ENCODE peak calls at places on chromosomes 3 and 15, in eight cellular contexts. I, M, X, F, U, G, O and V are unnamed samples.

GRCh38 chr3:183698318-183698731 is 728 bp downstream of the YEATS2 start:
- DNase-seq in I (no peak), M (peak), X (no peak), F (no peak), U (peak), G (peak), O (peak), V (no peak)

GRCh38 chr15:57444877-57445513 is 68.7 kb downstream of the CGNL1 start:
- DNase-seq in I (no peak), M (no peak), X (no peak), F (no peak), U (no peak), G (no peak), O (no peak), V (no peak)

GRCh38 chr3:170425491-170426239 is 7.0 kb downstream of the CLDN11 start:
- DNase-seq in I (no peak), M (peak), X (no peak), F (no peak), U (no peak), G (no peak), O (no peak), V (no peak)

GRCh38 chr15:41695750-41696436 is 35.7 kb downstream of the MGA start:
- DNase-seq in I (no peak), M (peak), X (no peak), F (no peak), U (peak), G (no peak), O (no peak), V (no peak)

GRCh38 chr15:74525946-74526345 is 15.1 kb upstream of the ARID3B start:
- DNase-seq in I (no peak), M (no peak), X (no peak), F (no peak), U (no peak), G (no peak), O (no peak), V (no peak)

GRCh38 chr3:15781637-15782402 is 16.0 kb downstream of the ANKRD28 start:
- DNase-seq in I (no peak), M (no peak), X (no peak), F (no peak), U (no peak), G (no peak), O (no peak), V (no peak)

GRCh38 chr3:160221019-160221418 is 4.2 kb upstream of the C3orf80 start:
- DNase-seq in I (no peak), M (no peak), X (no peak), F (no peak), U (no peak), G (no peak), O (no peak), V (no peak)

GRCh38 chr3:112734171-112734570 is 93.2 kb upstream of the CCDC80 start:
- DNase-seq in I (no peak), M (no peak), X (no peak), F (no peak), U (no peak), G (no peak), O (no peak), V (no peak)

GRCh38 chr3:136802481-136802996 is 16.4 kb upstream of the SLC35G2 start:
- DNase-seq in I (no peak), M (no peak), X (no peak), F (no peak), U (peak), G (peak), O (no peak), V (no peak)

GRCh38 chr3:55341502-55342031 is 145.5 kb downstream of the WNT5A start:
- DNase-seq in I (peak), M (no peak), X (no peak), F (no peak), U (no peak), G (no peak), O (no peak), V (no peak)

GRCh38 chr3:142609136-142609535 is 12.9 kb downstream of the PLS1 start:
- DNase-seq in I (no peak), M (no peak), X (no peak), F (no peak), U (no peak), G (no peak), O (no peak), V (no peak)

GRCh38 chr15:92617197-92618037 is 38.2 kb downstream of the FAM174B start:
- DNase-seq in I (peak), M (no peak), X (peak), F (peak), U (peak), G (peak), O (peak), V (no peak)

GRCh38 chr15:92059036-92059970 is 205.8 kb downstream of the SLCO3A1 start:
- DNase-seq in I (no peak), M (no peak), X (no peak), F (no peak), U (no peak), G (no peak), O (no peak), V (no peak)

GRCh38 chr15:86328658-86329057 is 249.0 kb downstream of the AGBL1 start:
- DNase-seq in I (no peak), M (no peak), X (no peak), F (no peak), U (no peak), G (no peak), O (no peak), V (no peak)

GRCh38 chr3:81910244-81910852 is 148.9 kb upstream of the GBE1 start:
- DNase-seq in I (no peak), M (peak), X (no peak), F (no peak), U (peak), G (no peak), O (no peak), V (no peak)

GRCh38 chr15:61344293-61344692 is 115.2 kb upstream of the RORA start:
- DNase-seq in I (no peak), M (no peak), X (no peak), F (no peak), U (no peak), G (no peak), O (no peak), V (no peak)

GRCh38 chr3:94412966-94413720 is 350.3 kb downstream of the NSUN3 start:
- DNase-seq in I (no peak), M (peak), X (no peak), F (no peak), U (no peak), G (no peak), O (no peak), V (no peak)

GRCh38 chr15:78974272-78974918 is 29.5 kb upstream of the CTSH start:
- DNase-seq in I (no peak), M (no peak), X (no peak), F (no peak), U (no peak), G (no peak), O (no peak), V (no peak)

GRCh38 chr3:74491874-74492273 is 122.6 kb downstream of the CNTN3 start:
- DNase-seq in I (no peak), M (no peak), X (no peak), F (no peak), U (no peak), G (no peak), O (no peak), V (no peak)

GRCh38 chr15:67506775-67507747 is 13.9 kb upstream of the C15orf61 start:
- DNase-seq in I (no peak), M (no peak), X (no peak), F (no peak), U (no peak), G (no peak), O (no peak), V (no peak)

GRCh38 chr3:114597012-114597411 is 303.2 kb downstream of the TIGIT start:
- DNase-seq in I (no peak), M (peak), X (no peak), F (no peak), U (no peak), G (no peak), O (no peak), V (no peak)
- TF ChIP-seq CTCF in I (peak), M (peak), X (peak), F (no peak), U (no peak), G (no peak), O (no peak), V (peak)

GRCh38 chr15:84784262-84784661 is 32.9 kb upstream of the ALPK3 start:
- DNase-seq in I (no peak), M (no peak), X (no peak), F (no peak), U (no peak), G (no peak), O (no peak), V (no peak)

GRCh38 chr15:84785053-84785452 is 32.1 kb upstream of the ALPK3 start:
- DNase-seq in I (no peak), M (no peak), X (no peak), F (no peak), U (no peak), G (no peak), O (no peak), V (no peak)

GRCh38 chr15:84782346-84782745 is 34.0 kb downstream of the ZNF592 start:
- DNase-seq in I (no peak), M (no peak), X (no peak), F (no peak), U (no peak), G (no peak), O (no peak), V (no peak)

GRCh38 chr15:84781505-84781904 is 33.1 kb downstream of the ZNF592 start:
- DNase-seq in I (no peak), M (no peak), X (no peak), F (no peak), U (no peak), G (no peak), O (no peak), V (no peak)

GRCh38 chr15:84783493-84784251 is 33.5 kb upstream of the ALPK3 start:
- DNase-seq in I (no peak), M (peak), X (no peak), F (no peak), U (no peak), G (no peak), O (no peak), V (no peak)
- TF ChIP-seq CTCF in I (no peak), M (peak), X (no peak), F (no peak), U (no peak), G (no peak), O (no peak), V (no peak)

DNA sequence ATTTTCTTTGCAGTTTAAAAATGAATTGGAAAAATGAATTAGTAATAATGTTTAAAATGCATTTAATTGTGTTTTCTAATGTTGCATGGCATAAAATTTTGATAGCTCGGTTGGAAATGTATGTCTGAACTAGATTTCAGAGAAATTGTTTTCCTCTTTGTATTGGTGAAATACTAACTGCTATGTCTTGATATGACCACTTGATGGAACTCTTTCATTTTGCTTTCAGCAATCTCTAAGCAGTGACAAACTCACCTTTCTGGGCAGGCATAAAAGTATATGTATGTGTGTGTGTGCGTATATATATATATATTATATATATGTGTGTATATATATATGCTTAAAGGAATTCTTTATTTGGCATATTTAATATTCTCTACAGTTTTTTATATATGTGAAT is 239.3 kb upstream of the ZNF717 start:
- DNase-seq in I (no peak), M (peak), X (no peak), F (no peak), U (no peak), G (no peak), O (no peak), V (no peak)
- TF ChIP-seq CTCF in I (peak), M (peak), X (peak), F (peak), U (no peak), G (no peak), O (peak), V (peak)

GRCh38 chr15:77497108-77497737 is 76.5 kb downstream of the HMG20A start:
- DNase-seq in I (no peak), M (no peak), X (no peak), F (peak), U (no peak), G (no peak), O (no peak), V (peak)
- TF ChIP-seq CTCF in I (no peak), M (no peak), X (peak), F (peak), U (no peak), G (no peak), O (no peak), V (no peak)

GRCh38 chr3:23686535-23686934 is 119.2 kb upstream of the UBE2E1 start:
- DNase-seq in I (no peak), M (no peak), X (no peak), F (no peak), U (no peak), G (no peak), O (no peak), V (no peak)

GRCh38 chr3:23682646-23683045 is 123.1 kb upstream of the UBE2E1 start:
- DNase-seq in I (no peak), M (no peak), X (no peak), F (no peak), U (no peak), G (no peak), O (no peak), V (no peak)

GRCh38 chr3:23691343-23691895 is 114.3 kb upstream of the UBE2E1 start:
- DNase-seq in I (no peak), M (no peak), X (no peak), F (no peak), U (no peak), G (no peak), O (no peak), V (no peak)

DNA sequence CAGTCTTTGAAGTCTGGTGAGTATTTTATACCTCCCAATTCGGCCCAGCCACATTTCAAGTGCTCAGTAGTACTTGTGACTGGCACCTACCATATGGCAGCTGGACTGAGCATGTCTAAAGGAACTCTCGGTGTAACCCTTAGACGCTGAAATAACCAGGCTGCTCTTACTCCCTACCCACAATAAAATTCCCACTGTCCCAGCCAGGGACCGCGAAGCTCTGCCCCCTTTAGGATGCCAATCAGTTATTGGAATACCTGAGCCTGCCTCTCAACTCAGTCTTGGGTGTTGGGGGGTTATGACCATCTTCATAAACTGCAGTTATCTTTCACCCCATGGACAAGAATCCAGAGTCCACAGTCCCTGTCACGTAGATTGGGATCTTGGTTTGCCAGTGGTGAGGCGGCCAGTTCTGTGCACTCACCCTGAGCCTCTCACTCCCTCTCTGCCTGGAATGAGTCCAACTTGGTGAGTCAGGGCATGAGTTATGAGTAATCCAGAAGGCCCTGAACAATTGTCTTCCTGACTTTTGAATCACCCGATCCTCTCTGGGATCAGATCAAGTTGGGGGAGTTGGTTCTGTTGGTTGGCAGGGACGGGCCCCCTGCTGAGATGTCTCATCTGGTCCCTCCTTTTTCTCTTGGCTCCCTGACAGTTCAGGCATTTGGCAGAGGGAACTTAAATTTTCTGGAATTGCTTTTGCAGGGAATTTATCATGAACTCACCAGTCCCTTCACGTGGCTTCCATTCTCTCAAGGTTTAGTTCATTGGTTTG is 120.1 kb upstream of the UBE2E1 start:
- DNase-seq in I (peak), M (peak), X (peak), F (no peak), U (peak), G (peak), O (peak), V (peak)
- TF ChIP-seq CTCF in I (no peak), M (no peak), X (no peak), F (no peak), U (no peak), G (no peak), O (no peak), V (no peak)

DNA sequence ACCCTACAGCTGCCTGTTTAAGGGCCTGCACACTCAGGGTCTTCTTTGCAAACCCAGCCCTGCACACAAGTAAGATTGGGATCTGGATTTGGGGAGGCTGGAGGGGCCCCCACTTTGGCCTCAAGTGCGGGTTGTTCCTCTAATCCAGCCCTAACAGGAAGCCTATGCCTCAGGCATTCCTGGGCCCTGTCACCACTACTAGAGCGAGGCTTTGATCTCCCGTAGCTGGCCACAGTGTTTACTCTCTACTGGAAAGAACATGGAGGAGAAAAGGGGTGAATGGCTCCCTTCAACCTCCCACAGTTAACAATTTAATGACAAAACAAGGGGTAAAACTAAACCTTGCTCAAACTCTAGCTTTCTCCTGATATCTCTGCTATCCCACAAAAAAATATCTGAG is 48.4 kb downstream of the DZIP1L start:
- DNase-seq in I (no peak), M (no peak), X (no peak), F (no peak), U (no peak), G (no peak), O (no peak), V (no peak)
- TF ChIP-seq CTCF in I (no peak), M (no peak), X (no peak), F (no peak), U (no peak), G (no peak), O (no peak), V (no peak)

DNA sequence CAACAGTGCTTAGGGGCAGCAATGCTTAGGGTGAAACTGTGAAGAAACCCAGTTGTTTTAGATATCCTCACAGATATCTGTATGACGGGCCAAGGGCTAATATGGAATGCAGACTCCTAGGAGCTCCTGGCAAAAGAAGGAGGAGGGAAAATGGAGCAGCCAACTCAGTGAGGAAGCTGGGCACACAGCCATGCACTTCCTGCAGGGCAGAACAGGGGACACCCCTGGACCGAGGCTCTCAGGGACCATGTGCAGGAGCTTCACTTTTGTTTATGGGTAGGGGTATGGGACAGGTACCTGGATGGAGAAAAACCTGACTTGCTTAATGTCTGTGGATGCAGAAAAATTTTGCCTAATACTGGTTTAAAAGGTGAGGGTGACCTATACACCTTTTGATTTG is 20.2 kb downstream of the NIPA1 start:
- DNase-seq in I (no peak), M (no peak), X (no peak), F (peak), U (no peak), G (no peak), O (no peak), V (no peak)
- TF ChIP-seq CTCF in I (no peak), M (no peak), X (no peak), F (no peak), U (no peak), G (no peak), O (no peak), V (no peak)